ENCODE peak calls at places on chromosomes 7 and 10, in seven cellular contexts. I, V, O, Q, C, X and L are unnamed samples. For H3K9me3, the result is how much of the 10 kb centered on the place peaks cover.

GRCh38 chr10:100882251-100882643 is 30.5 kb upstream of the SLF2 start:
- DNase-seq in V (no peak), Q (no peak), C (peak), I (no peak), O (no peak), X (no peak), L (no peak)

GRCh38 chr7:128954830-128955797 is 17.4 kb downstream of the IRF5 start:
- DNase-seq in C (no peak), X (no peak), V (no peak), O (no peak), Q (no peak), I (no peak), L (no peak)

GRCh38 chr10:525565-526315 is 163.7 kb downstream of the DIP2C start:
- DNase-seq in O (no peak), C (no peak), Q (no peak), I (no peak), V (no peak), X (peak), L (no peak)

GRCh38 chr10:5556576-5556975 is 31.8 kb downstream of the CALML3 start:
- DNase-seq in I (no peak), Q (no peak), X (peak), C (no peak), O (no peak), V (no peak), L (no peak)

GRCh38 chr7:121945066-121945848 is 72.3 kb downstream of the PTPRZ1 start:
- DNase-seq in X (no peak), I (no peak), Q (no peak), C (no peak), O (no peak), V (no peak), L (no peak)

GRCh38 chr7:155931386-155932085 is 119.3 kb upstream of the SHH start:
- DNase-seq in I (no peak), C (no peak), Q (no peak), O (no peak), X (no peak), V (no peak), L (no peak)

GRCh38 chr7:149355390-149356048 is 93.5 kb downstream of the ZNF783 start:
- DNase-seq in V (no peak), I (no peak), Q (no peak), C (no peak), X (no peak), O (no peak), L (no peak)

GRCh38 chr7:139231513-139232376 is 708 bp downstream of the UBN2 start:
- DNase-seq in C (peak), I (peak), Q (peak), X (peak), O (peak), V (no peak), L (peak)

GRCh38 chr7:107387573-107388219 is 82.2 kb upstream of the GPR22 start:
- DNase-seq in X (peak), O (peak), V (no peak), C (no peak), I (no peak), Q (no peak), L (no peak)

GRCh38 chr7:885893-886625 is 9.7 kb downstream of the GET4 start:
- DNase-seq in Q (peak), V (no peak), O (no peak), C (no peak), X (peak), I (peak), L (no peak)

GRCh38 chr7:26365077-26365896 is 73.6 kb downstream of the SNX10 start:
- DNase-seq in X (no peak), O (peak), V (no peak), C (peak), Q (no peak), I (no peak), L (peak)

GRCh38 chr7:30973791-30974604 is 10.2 kb downstream of the GHRHR start:
- DNase-seq in Q (no peak), C (no peak), O (no peak), V (no peak), I (no peak), X (peak), L (no peak)

GRCh38 chr7:43166686-43167085 is 54.2 kb downstream of the HECW1 start:
- DNase-seq in C (no peak), Q (no peak), O (no peak), X (no peak), V (no peak), I (no peak), L (no peak)

GRCh38 chr10:121854809-121855445 is 72.9 kb downstream of the ATE1 start:
- DNase-seq in O (no peak), X (no peak), Q (no peak), C (no peak), I (no peak), V (no peak), L (no peak)

GRCh38 chr7:55180821-55181542 is 162.2 kb downstream of the EGFR start:
- DNase-seq in O (no peak), V (no peak), Q (no peak), I (no peak), C (no peak), X (no peak), L (no peak)

GRCh38 chr7:100155553-100156317 is 2.8 kb downstream of the TRAPPC14 start:
- DNase-seq in X (no peak), I (peak), C (no peak), O (no peak), Q (no peak), V (no peak), L (no peak)

GRCh38 chr10:48358162-48358561 is 51.7 kb downstream of the MAPK8 start:
- DNase-seq in I (no peak), Q (no peak), O (no peak), X (no peak), C (no peak), V (no peak), L (no peak)

GRCh38 chr10:128489324-128490247 is 363.4 kb upstream of the MKI67 start:
- DNase-seq in I (no peak), O (no peak), X (no peak), Q (no peak), V (no peak), C (no peak), L (no peak)

GRCh38 chr10:76129213-76129612 is 697.8 kb downstream of the LRMDA start:
- DNase-seq in C (no peak), V (no peak), I (no peak), X (no peak), O (no peak), Q (no peak), L (no peak)

GRCh38 chr7:142459557-142459963 is 201.7 kb upstream of the PRSS58 start:
- DNase-seq in I (no peak), X (no peak), Q (no peak), C (peak), V (no peak), O (peak), L (no peak)

DNA sequence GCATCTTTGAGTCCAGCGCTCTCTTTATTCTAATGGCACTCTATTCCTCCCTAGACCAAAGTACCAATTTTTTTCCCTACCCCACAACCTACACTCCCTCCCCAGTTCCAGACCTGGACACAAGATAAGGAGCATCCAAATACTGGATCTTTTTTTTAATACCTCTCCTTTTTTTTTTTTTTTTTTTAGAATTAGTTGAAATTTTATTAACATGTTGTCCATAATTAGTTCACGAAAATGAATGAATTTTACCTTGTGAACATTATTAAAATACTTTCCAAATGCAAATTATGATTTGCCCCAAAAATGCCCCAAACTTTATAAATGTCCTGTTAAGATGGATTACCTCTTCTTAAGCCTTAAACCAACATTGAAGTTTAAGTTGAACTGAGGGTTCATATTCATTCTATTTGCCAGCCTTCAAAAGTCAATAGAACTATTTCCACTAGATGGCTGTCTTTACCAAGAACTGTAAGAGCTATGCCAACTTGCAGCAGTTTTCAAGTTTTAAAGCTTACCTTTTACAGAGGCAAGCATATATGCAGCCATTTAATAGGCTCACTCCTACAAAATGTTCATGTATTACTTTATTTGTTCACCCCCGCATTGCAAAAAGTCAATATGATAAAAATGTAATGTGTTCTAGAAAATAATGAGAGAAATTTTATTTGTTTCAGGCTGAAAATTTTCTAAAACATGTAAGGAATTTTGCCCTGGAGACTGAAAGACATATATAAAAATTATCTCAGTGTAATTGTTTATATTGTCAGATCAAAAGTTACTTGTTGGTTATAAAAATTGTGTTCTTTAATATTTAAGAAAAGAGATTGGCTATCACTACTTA is 39.7 kb upstream of the TNKS2 start:
- DNase-seq in V (no peak), I (no peak), C (no peak), X (no peak), O (peak), Q (no peak), L (no peak)
- H3K9me3 ChIP-seq in V (under half), I (under half), C (under half), X (under half), O (under half), Q (under half), L (under half)

DNA sequence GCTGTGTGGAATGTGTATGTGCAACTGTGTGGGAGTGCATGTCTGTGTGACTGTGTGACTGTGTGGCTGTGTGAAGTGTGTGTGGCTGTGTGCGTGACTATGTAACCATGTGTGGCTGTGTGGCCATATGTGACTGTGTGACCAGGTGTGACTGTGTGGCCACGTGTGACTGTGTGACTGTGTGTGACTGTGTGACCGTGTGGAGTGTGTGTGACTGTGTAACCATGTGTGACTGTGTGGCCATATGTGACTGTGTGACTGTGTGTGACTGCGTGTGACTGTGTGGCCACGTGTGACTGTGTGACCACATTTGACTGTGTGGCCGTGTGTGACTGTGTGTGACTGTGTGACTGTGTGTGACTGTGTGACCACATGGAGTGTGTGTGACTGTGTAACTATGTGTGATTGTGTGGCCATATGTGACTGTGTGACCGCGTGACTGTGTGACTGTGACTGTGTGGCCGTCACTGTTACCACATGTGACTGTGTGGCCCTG is 502.9 kb downstream of the DNAJB6 start:
- DNase-seq in X (peak), C (no peak), I (no peak), Q (no peak), O (no peak), V (no peak), L (no peak)
- H3K9me3 ChIP-seq in X (under half), C (under half), I (under half), Q (under half), O (under half), V (under half), L (under half)

DNA sequence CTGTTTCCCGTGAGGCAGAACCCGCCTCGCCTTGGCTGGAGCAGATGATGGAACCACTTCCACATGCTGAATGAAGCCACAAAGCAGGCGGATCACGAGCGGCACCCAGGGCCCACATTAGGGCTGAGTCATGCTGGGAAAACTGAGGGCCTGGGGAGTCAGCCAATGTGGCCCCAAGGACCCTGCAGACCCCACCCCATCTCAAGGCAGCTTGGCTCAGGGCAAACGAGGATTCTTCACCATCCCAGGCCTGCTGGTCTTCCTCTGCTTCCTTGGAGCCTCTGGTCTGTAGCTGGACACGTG is 488.0 kb downstream of the DNAJB6 start:
- DNase-seq in O (no peak), I (no peak), C (no peak), V (no peak), X (no peak), Q (no peak), L (no peak)
- H3K9me3 ChIP-seq in O (under half), I (under half), C (under half), V (under half), X (under half), Q (under half), L (under half)

GRCh38 chr7:56287429-56288138 is 171.4 kb upstream of the NUPR2 start:
- DNase-seq in X (peak), Q (peak), V (no peak), O (no peak), C (no peak), I (peak), L (no peak)

GRCh38 chr7:56290548-56290947 is 174.3 kb upstream of the NUPR2 start:
- DNase-seq in I (no peak), V (no peak), Q (no peak), O (no peak), X (no peak), C (no peak), L (no peak)
- H3K9me3 ChIP-seq in I (under half), V (under half), Q (under half), O (under half), X (under half), C (under half), L (under half)

GRCh38 chr10:42304341-42304740 is 334.0 kb downstream of the ZNF33B start:
- DNase-seq in X (no peak), Q (no peak), O (no peak), C (no peak), I (no peak), V (no peak), L (no peak)
- H3K9me3 ChIP-seq in X (under half), Q (half or more), O (half or more), C (under half), I (half or more), V (half or more), L (under half)

DNA sequence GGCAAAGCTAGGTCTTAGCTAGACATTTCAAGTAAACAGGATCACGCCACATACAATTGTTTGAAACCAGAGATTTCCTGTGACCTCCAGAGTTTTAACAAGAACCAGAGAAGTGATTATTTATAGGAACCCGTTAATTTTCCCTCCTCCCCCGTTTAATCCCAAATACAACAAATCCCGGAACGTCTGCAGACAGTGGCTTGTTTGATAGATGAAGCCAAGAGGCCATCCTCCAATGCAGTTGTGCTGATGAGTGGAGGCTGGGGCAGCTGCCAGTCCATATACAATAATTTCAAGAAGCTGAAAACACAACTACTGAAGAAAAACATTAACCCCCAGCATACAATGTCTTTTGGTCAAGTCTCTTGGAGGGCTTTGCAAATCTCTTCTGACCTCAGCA is 971.6 kb upstream of the ZNF722 start:
- DNase-seq in V (no peak), X (no peak), O (no peak), Q (no peak), C (no peak), I (no peak), L (no peak)
- H3K9me3 ChIP-seq in V (half or more), X (under half), O (under half), Q (under half), C (under half), I (half or more), L (under half)